ENCODE peak calls at places on chromosomes 4 and X, in four cellular contexts. One of them, this sample, is unnamed. For H3K4me1, the result is how much of the 10 kb centered on the place peaks cover.

GRCh38 chrX:13816899-13817298 is at the start of gene GPM6B:
- DNase-seq in adipocyte: no peak
- DNase-seq in mucosa of descending colon: no peak
- DNase-seq in kidney: no peak
- DNase-seq in this sample: no peak

GRCh38 chr4:56535915-56536314 is 30.3 kb downstream of the ARL9 start:
- DNase-seq in adipocyte: no peak
- DNase-seq in mucosa of descending colon: no peak
- DNase-seq in kidney: no peak
- DNase-seq in this sample: no peak

GRCh38 chrX:68428431-68428830 is 4.9 kb downstream of the OPHN1 start:
- DNase-seq in adipocyte: no peak
- DNase-seq in mucosa of descending colon: no peak
- DNase-seq in kidney: no peak
- DNase-seq in this sample: no peak

GRCh38 chrX:68669094-68669830 is 21.8 kb downstream of the STARD8 start:
- DNase-seq in adipocyte: no peak
- DNase-seq in mucosa of descending colon: no peak
- DNase-seq in kidney: no peak
- DNase-seq in this sample: peak

GRCh38 chr4:115259651-115260050 is 146.2 kb upstream of the NDST4 start:
- DNase-seq in adipocyte: no peak
- DNase-seq in mucosa of descending colon: no peak
- DNase-seq in kidney: no peak
- DNase-seq in this sample: no peak

GRCh38 chrX:100408643-100409315 is 1.3 kb downstream of the PCDH19 start:
- DNase-seq in adipocyte: no peak
- DNase-seq in mucosa of descending colon: no peak
- DNase-seq in kidney: peak
- DNase-seq in this sample: no peak

GRCh38 chrX:13652256-13653021 is 502 bp upstream of the TCEANC start:
- DNase-seq in adipocyte: peak
- DNase-seq in mucosa of descending colon: no peak
- DNase-seq in kidney: no peak
- DNase-seq in this sample: no peak

GRCh38 chrX:78213331-78213730 is 73.9 kb upstream of the TAF9B start:
- DNase-seq in adipocyte: no peak
- DNase-seq in mucosa of descending colon: no peak
- DNase-seq in kidney: no peak
- DNase-seq in this sample: no peak

GRCh38 chr4:77699731-77700210 is 94.2 kb downstream of the CXCL13 start:
- DNase-seq in adipocyte: peak
- DNase-seq in mucosa of descending colon: no peak
- DNase-seq in kidney: no peak
- DNase-seq in this sample: peak

GRCh38 chrX:2550288-2551020 is 49.7 kb upstream of the DHRSX start:
- DNase-seq in adipocyte: peak
- DNase-seq in mucosa of descending colon: no peak
- DNase-seq in kidney: no peak
- DNase-seq in this sample: no peak

GRCh38 chrX:150161092-150161672 is 201.9 kb upstream of the MAMLD1 start:
- DNase-seq in adipocyte: peak
- DNase-seq in mucosa of descending colon: no peak
- DNase-seq in kidney: no peak
- DNase-seq in this sample: no peak

GRCh38 chr4:665381-665750 is 8.7 kb downstream of the ATP5ME start:
- DNase-seq in adipocyte: no peak
- DNase-seq in mucosa of descending colon: no peak
- DNase-seq in kidney: peak
- DNase-seq in this sample: no peak

GRCh38 chrX:54633641-54634040 is 103.6 kb downstream of the GNL3L start:
- DNase-seq in adipocyte: peak
- DNase-seq in mucosa of descending colon: no peak
- DNase-seq in kidney: no peak
- DNase-seq in this sample: no peak

GRCh38 chrX:30589146-30589888 is 11.8 kb upstream of the TASL start:
- DNase-seq in adipocyte: no peak
- DNase-seq in mucosa of descending colon: no peak
- DNase-seq in kidney: no peak
- DNase-seq in this sample: no peak

GRCh38 chrX:30597258-30598012 is 19.9 kb upstream of the TASL start:
- DNase-seq in adipocyte: no peak
- DNase-seq in mucosa of descending colon: no peak
- DNase-seq in kidney: no peak
- DNase-seq in this sample: no peak

GRCh38 chrX:30592846-30593245 is 15.3 kb upstream of the TASL start:
- DNase-seq in adipocyte: no peak
- DNase-seq in mucosa of descending colon: no peak
- DNase-seq in kidney: no peak
- DNase-seq in this sample: no peak

GRCh38 chrX:30590368-30590767 is 12.8 kb upstream of the TASL start:
- DNase-seq in adipocyte: no peak
- DNase-seq in mucosa of descending colon: no peak
- DNase-seq in kidney: no peak
- DNase-seq in this sample: no peak

GRCh38 chrX:30593435-30594200 is 16.1 kb upstream of the TASL start:
- DNase-seq in adipocyte: no peak
- DNase-seq in mucosa of descending colon: no peak
- DNase-seq in kidney: no peak
- DNase-seq in this sample: no peak
- H3K4me1 ChIP-seq in adipocyte: under half
- H3K4me1 ChIP-seq in mucosa of descending colon: under half
- H3K4me1 ChIP-seq in kidney: under half
- H3K4me1 ChIP-seq in this sample: under half

DNA sequence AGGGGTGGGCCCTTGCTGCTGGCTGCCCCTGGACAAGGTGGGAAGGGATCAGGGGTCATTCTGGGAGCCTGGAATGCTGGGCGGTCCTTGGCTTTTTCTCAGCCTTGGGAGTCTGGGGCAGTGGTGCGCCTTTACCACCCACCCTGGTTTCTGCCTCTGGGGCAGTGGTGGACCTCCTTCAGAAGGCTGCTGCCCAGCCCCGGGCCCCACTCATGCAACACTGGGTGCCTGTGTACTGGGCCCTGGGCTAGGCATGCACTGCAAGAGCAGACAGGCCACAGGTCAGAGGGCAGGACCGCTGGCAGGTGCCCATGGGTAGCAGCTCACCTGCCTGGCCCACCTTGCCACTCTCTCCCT is 4.3 kb downstream of the SH3BP2 start:
- DNase-seq in adipocyte: no peak
- DNase-seq in mucosa of descending colon: peak
- DNase-seq in kidney: peak
- DNase-seq in this sample: no peak
- H3K4me1 ChIP-seq in adipocyte: half or more
- H3K4me1 ChIP-seq in mucosa of descending colon: half or more
- H3K4me1 ChIP-seq in kidney: half or more
- H3K4me1 ChIP-seq in this sample: half or more

GRCh38 chr4:33715996-33716395 is 2528.3 kb downstream of the ARAP2 start:
- DNase-seq in adipocyte: peak
- DNase-seq in mucosa of descending colon: no peak
- DNase-seq in kidney: no peak
- DNase-seq in this sample: peak
- H3K4me1 ChIP-seq in adipocyte: under half
- H3K4me1 ChIP-seq in mucosa of descending colon: under half
- H3K4me1 ChIP-seq in kidney: under half
- H3K4me1 ChIP-seq in this sample: under half

DNA sequence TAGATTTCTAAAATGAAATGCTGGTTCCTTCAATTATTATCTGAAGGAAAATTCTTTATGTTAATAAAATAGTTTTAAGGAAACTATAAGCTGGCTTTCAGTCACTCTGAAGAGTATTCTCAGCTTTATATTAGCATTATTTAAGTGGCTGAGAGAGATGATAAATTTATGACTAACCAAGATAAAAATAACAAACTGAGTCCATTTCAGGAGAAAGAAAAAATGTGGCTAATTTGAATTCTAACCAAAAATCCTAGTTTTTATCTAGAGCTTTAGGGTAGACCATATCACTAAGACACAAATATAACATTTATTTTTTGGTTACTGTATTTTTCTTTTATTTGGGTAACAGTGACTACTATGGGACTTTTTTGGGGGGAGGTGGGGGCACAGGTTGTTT is 59.4 kb upstream of the NAP1L5 start:
- DNase-seq in adipocyte: no peak
- DNase-seq in mucosa of descending colon: no peak
- DNase-seq in kidney: no peak
- DNase-seq in this sample: no peak
- H3K4me1 ChIP-seq in adipocyte: under half
- H3K4me1 ChIP-seq in mucosa of descending colon: under half
- H3K4me1 ChIP-seq in kidney: under half
- H3K4me1 ChIP-seq in this sample: under half

DNA sequence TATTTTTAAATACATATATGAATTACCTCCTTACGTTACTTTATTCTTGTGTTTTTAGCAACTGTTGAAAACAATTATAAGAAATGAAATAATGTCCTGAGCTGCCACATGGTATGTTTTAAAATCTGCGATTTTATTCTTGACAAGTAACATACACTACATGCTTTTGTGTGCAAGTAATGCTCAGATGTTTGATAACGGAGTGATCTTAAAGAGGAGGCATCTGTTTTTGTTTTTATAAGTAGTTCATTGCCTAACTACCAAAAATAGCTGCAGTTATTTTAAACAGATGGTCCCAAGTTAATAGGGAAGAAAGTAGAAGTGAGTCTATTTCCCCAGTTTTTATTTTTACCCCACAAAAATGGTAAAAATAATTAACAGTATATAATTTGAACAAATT is 55.2 kb downstream of the GAB1 start:
- DNase-seq in adipocyte: peak
- DNase-seq in mucosa of descending colon: no peak
- DNase-seq in kidney: no peak
- DNase-seq in this sample: no peak
- H3K4me1 ChIP-seq in adipocyte: under half
- H3K4me1 ChIP-seq in mucosa of descending colon: under half
- H3K4me1 ChIP-seq in kidney: under half
- H3K4me1 ChIP-seq in this sample: under half

GRCh38 chr4:173212379-173212778 is 43.8 kb downstream of the GALNT7 start:
- DNase-seq in adipocyte: no peak
- DNase-seq in mucosa of descending colon: no peak
- DNase-seq in kidney: no peak
- DNase-seq in this sample: no peak

GRCh38 chr4:173213296-173213695 is 44.7 kb downstream of the GALNT7 start:
- DNase-seq in adipocyte: no peak
- DNase-seq in mucosa of descending colon: no peak
- DNase-seq in kidney: no peak
- DNase-seq in this sample: no peak

GRCh38 chr4:173211838-173212237 is 43.2 kb downstream of the GALNT7 start:
- DNase-seq in adipocyte: peak
- DNase-seq in mucosa of descending colon: no peak
- DNase-seq in kidney: no peak
- DNase-seq in this sample: peak

GRCh38 chr4:173208420-173208819 is 39.8 kb downstream of the GALNT7 start:
- DNase-seq in adipocyte: no peak
- DNase-seq in mucosa of descending colon: no peak
- DNase-seq in kidney: no peak
- DNase-seq in this sample: no peak

GRCh38 chr4:173211222-173211621 is 42.6 kb downstream of the GALNT7 start:
- DNase-seq in adipocyte: no peak
- DNase-seq in mucosa of descending colon: no peak
- DNase-seq in kidney: no peak
- DNase-seq in this sample: no peak
- H3K4me1 ChIP-seq in adipocyte: under half
- H3K4me1 ChIP-seq in mucosa of descending colon: under half
- H3K4me1 ChIP-seq in kidney: under half
- H3K4me1 ChIP-seq in this sample: under half

This sample was measured in SJCRH30.